ENCODE peak calls at places on chromosomes 11 and 22, in four cellular contexts. T is chondrocyte, K is osteocyte, I is BJ. Y is an unnamed sample.

GRCh38 chr22:48178536-48178935 is 1416.1 kb downstream of the TBC1D22A start:
- DNase-seq in I (no peak), T (no peak), K (peak; percentile 54), Y (no peak)

GRCh38 chr22:49833340-49834007 is 5.8 kb upstream of the BRD1 start:
- DNase-seq in T (no peak), I (no peak), K (no peak), Y (no peak)

GRCh38 chr22:31790240-31790639 is 36.4 kb downstream of the DEPDC5 start:
- DNase-seq in T (no peak), I (no peak), K (no peak), Y (no peak)

GRCh38 chr11:63543711-63544110 is 7.1 kb downstream of the PLAAT4 start:
- DNase-seq in I (no peak), T (no peak), K (no peak), Y (no peak)

GRCh38 chr22:38467904-38468760 is at the start of gene KDELR3:
- DNase-seq in K (no peak), T (no peak), I (no peak), Y (no peak)

GRCh38 chr22:49850959-49851815 is 2.5 kb upstream of the ZBED4 start:
- DNase-seq in T (no peak), K (no peak), I (no peak), Y (no peak)

GRCh38 chr22:17083811-17084540 is 824 bp upstream of the IL17RA start:
- DNase-seq in T (no peak), I (no peak), K (no peak), Y (no peak)

GRCh38 chr22:16932577-16932976 is 75.4 kb downstream of the GAB4 start:
- DNase-seq in I (no peak), K (no peak), T (no peak), Y (no peak)

GRCh38 chr11:9254416-9254815 is 10.7 kb downstream of the DENND5A start:
- DNase-seq in K (no peak), T (no peak), I (peak; percentile 41), Y (no peak)

GRCh38 chr11:87972133-87972532 is 203.1 kb downstream of the RAB38 start:
- DNase-seq in I (no peak), K (no peak), T (no peak), Y (no peak)

GRCh38 chr11:64719406-64719805 is 3.6 kb downstream of the NRXN2 start:
- DNase-seq in T (peak; percentile 83), K (no peak), I (no peak), Y (no peak)

GRCh38 chr11:122721964-122722266 is 66.4 kb downstream of the UBASH3B start:
- DNase-seq in K (no peak), I (peak; percentile 66), T (no peak), Y (no peak)

GRCh38 chr11:62081378-62082291 is 42.2 kb upstream of the INCENP start:
- DNase-seq in T (no peak), I (peak; percentile 19), K (peak; percentile 93), Y (peak; percentile 38)

GRCh38 chr11:114088836-114089235 is 29.3 kb downstream of the ZBTB16 start:
- DNase-seq in I (no peak), T (no peak), K (no peak), Y (no peak)

GRCh38 chr11:64406221-64406946 is 47.4 kb downstream of the RPS6KA4 start:
- DNase-seq in T (no peak), I (no peak), K (no peak), Y (no peak)

GRCh38 chr11:20631525-20632168 is 32.2 kb downstream of the SLC6A5 start:
- DNase-seq in I (no peak), T (no peak), K (no peak), Y (no peak)

GRCh38 chr11:35980646-35981402 is 37.0 kb downstream of the LDLRAD3 start:
- DNase-seq in K (no peak), I (no peak), T (no peak), Y (no peak)

GRCh38 chr11:64056213-64056785 is 20.6 kb downstream of the FLRT1 start:
- DNase-seq in T (no peak), K (no peak), I (no peak), Y (no peak)

GRCh38 chr22:49154433-49154832 is 673.2 kb downstream of the BRD1 start:
- DNase-seq in I (no peak), K (no peak), T (peak; percentile 86), Y (no peak)

GRCh38 chr11:47233989-47234668 is 14.5 kb downstream of the ACP2 start:
- DNase-seq in K (no peak), T (no peak), I (no peak), Y (no peak)
- TF ChIP-seq CTCF in K (peak; percentile 42), T (peak; percentile 69), I (peak; percentile 51), Y (peak; percentile 20)

DNA sequence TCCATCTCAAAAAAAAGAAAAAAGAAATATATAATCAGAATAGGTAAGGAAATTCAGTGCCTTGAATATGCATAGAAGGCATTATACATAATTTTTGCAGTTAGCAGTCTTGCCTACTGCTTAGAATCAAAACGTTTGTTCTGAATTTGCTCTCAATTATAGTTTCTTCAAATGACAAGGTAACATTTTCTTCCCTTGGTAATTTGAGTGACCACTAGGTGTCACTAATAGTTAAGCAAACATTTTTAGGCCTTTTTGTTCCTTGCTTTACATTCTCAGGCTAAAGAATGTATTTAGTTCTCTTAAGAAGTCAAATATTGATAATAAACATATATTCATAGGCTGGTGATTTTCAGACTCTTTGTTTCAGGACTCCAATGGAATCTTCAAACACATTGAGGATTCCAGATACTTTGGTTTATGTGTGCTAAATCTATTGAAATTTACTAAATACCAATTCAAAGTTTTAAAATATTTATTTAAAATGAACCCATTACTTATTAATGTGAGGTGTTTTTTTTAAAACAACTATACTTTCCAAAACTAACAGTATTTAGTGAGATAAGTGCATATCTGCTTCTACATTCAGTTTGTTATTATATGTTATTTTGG is 55.0 kb upstream of the DEPDC7 start:
- DNase-seq in I (peak; percentile 9), T (no peak), K (no peak), Y (peak; percentile 10)
- TF ChIP-seq CTCF in I (peak; percentile 43), T (peak; percentile 91), K (peak; percentile 73), Y (peak; percentile 39)

GRCh38 chr11:77115181-77115611 is 12.6 kb downstream of the OMP start:
- DNase-seq in K (no peak), T (peak; percentile 91), I (no peak), Y (no peak)
- TF ChIP-seq CTCF in K (peak; percentile 6), T (peak; percentile 43), I (peak; percentile 23), Y (peak; percentile 14)

DNA sequence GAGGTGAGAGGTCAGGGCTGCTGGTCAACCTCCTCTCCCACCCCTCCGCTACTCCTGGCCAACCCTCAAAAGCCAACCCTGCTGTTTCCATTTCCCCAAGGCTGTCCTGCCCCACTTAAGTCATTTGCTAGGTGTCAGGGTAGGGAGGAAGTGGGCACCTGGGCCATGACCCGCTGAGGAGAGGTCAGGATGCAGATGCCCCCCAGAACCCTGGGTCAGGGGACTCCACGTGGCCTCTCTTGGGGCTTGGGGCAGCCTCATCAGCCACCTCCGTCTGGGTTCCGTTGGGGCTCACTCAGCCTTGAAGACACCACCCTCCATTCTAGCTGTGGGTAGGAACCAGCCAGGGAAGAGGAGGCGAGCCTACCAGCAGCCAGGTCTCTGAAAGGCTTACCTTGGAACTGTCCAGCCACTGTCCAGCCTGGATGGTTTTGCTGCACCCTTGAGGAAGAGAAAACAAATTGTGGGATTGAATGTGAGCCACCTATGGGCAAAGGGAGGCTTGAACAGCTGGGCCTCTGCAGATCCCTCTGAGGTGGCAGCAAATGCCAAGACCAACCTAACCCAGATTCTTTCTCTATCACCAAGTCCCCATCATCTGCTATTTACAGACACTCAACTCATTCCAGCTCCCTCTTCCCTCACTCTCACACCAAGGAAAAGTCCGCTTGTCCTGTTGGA is 2.5 kb downstream of the APOL4 start:
- DNase-seq in I (no peak), T (no peak), K (no peak), Y (no peak)
- TF ChIP-seq CTCF in I (no peak), T (no peak), K (no peak), Y (no peak)